ENCODE peak calls at places on chromosomes 3 and 15, in four cellular contexts. O is esophagus squamous epithelium, T is T-helper 2 cell, E is brain microvascular endothelial cell. X is an unnamed sample.

GRCh38 chr3:88031543-88032148 is 27.2 kb downstream of the CGGBP1 start:
- DNase-seq in T (peak; percentile 32), E (peak; percentile 8), O (no peak), X (no peak)

GRCh38 chr15:60704129-60704528 is 225.2 kb upstream of the ICE2 start:
- DNase-seq in T (peak; percentile 73), E (no peak), O (no peak), X (no peak)

GRCh38 chr3:63364909-63365308 is 86.8 kb downstream of the SYNPR start:
- DNase-seq in E (no peak), T (no peak), O (no peak), X (no peak)

GRCh38 chr3:182618981-182619591 is 174.2 kb upstream of the ATP11B start:
- DNase-seq in O (no peak), E (peak; percentile 38), T (no peak), X (no peak)

GRCh38 chr15:82052751-82053150 is 6.9 kb upstream of the MEX3B start:
- DNase-seq in O (no peak), E (no peak), T (no peak), X (no peak)

GRCh38 chr3:36477655-36478054 is 97.4 kb downstream of the STAC start:
- DNase-seq in O (no peak), T (no peak), E (no peak), X (no peak)

GRCh38 chr15:50911001-50911400 is 2.5 kb downstream of the AP4E1 start:
- DNase-seq in E (no peak), T (no peak), O (no peak), X (no peak)

GRCh38 chr15:40959331-40960141 is 6.3 kb downstream of the CHAC1 start:
- DNase-seq in E (no peak), O (no peak), T (no peak), X (no peak)

GRCh38 chr3:113626513-113627371 is 69.7 kb downstream of the USF3 start:
- DNase-seq in E (peak; percentile 71), O (no peak), T (no peak), X (peak; percentile 35)

GRCh38 chr15:69060041-69060481 is 45.6 kb downstream of the NOX5 start:
- DNase-seq in E (no peak), O (no peak), T (no peak), X (no peak)

GRCh38 chr3:197298858-197299854 is 744 bp upstream of the DLG1 start:
- DNase-seq in E (no peak), O (no peak), T (no peak), X (no peak)

GRCh38 chr3:112858410-112859069 is 11.9 kb upstream of the CD200R1L start:
- DNase-seq in T (no peak), O (no peak), E (peak; percentile 21), X (no peak)

GRCh38 chr3:64191822-64192221 is 33.4 kb downstream of the PRICKLE2 start:
- DNase-seq in T (no peak), O (no peak), E (no peak), X (no peak)

GRCh38 chr15:75606711-75607684 is 18.5 kb downstream of the SNUPN start:
- DNase-seq in E (peak; percentile 29), O (no peak), T (peak; percentile 49), X (no peak)

GRCh38 chr3:11720220-11721113 is 76.8 kb upstream of the VGLL4 start:
- DNase-seq in E (peak; percentile 39), T (peak; percentile 36), O (no peak), X (peak; percentile 51)

GRCh38 chr15:74988007-74988800 is 7.2 kb upstream of the SCAMP5 start:
- DNase-seq in E (peak; percentile 33), O (no peak), T (no peak), X (no peak)

GRCh38 chr3:108847187-108847586 is 24.6 kb downstream of the TRAT1 start:
- DNase-seq in E (no peak), O (no peak), T (no peak), X (no peak)

GRCh38 chr3:69410301-69410700 is 24.4 kb upstream of the FRMD4B start:
- DNase-seq in E (peak; percentile 78), T (peak; percentile 13), O (no peak), X (no peak)

GRCh38 chr3:170007031-170007663 is 30.6 kb upstream of the GPR160 start:
- DNase-seq in O (no peak), T (no peak), E (peak; percentile 49), X (no peak)